ENCODE peak calls at places on chromosomes 2 and 18, in six cellular contexts. I is CD4-positive, alpha-beta T cell; U is H9; H is cardiac muscle cell; C is MM.1S; O is aorta. X is an unnamed sample.

GRCh38 chr2:71556811-71557210 is 103.5 kb downstream of the DYSF start:
- DNase-seq in I (no peak), U (no peak), H (no peak), C (no peak), O (peak; percentile 27), X (no peak)

GRCh38 chr2:161243873-161244272 is 64.4 kb upstream of the PSMD14 start:
- DNase-seq in I (no peak), U (no peak), H (no peak), C (no peak), O (no peak), X (peak; percentile 78)

GRCh38 chr2:1503471-1504310 is 90.4 kb downstream of the TPO start:
- DNase-seq in I (no peak), U (no peak), H (no peak), C (no peak), O (peak; percentile 29), X (no peak)

GRCh38 chr2:8511868-8512612 is 169.8 kb upstream of the ID2 start:
- DNase-seq in I (no peak), U (no peak), H (peak; percentile 30), C (peak; percentile 12), O (peak; percentile 16), X (no peak)

GRCh38 chr2:53751728-53752127 is 15.9 kb upstream of the CHAC2 start:
- DNase-seq in I (no peak), U (no peak), H (no peak), C (no peak), O (no peak), X (no peak)

GRCh38 chr2:54986266-54986665 is 64.0 kb downstream of the RTN4 start:
- DNase-seq in I (no peak), U (no peak), H (no peak), C (no peak), O (no peak), X (no peak)

GRCh38 chr2:55097462-55098410 is 47.5 kb upstream of the RTN4 start:
- DNase-seq in I (no peak), U (no peak), H (peak; percentile 72), C (no peak), O (no peak), X (no peak)

GRCh38 chr2:38215993-38216392 is 140.0 kb upstream of the CYP1B1 start:
- DNase-seq in I (no peak), U (no peak), H (peak; percentile 71), C (no peak), O (no peak), X (no peak)

GRCh38 chr18:75679347-75679746 is 251.8 kb upstream of the SMIM21 start:
- DNase-seq in I (no peak), U (no peak), H (peak; percentile 60), C (no peak), O (peak; percentile 53), X (no peak)

GRCh38 chr18:9126337-9126736 is 10.2 kb upstream of the ANKRD12 start:
- DNase-seq in I (no peak), U (no peak), H (no peak), C (no peak), O (no peak), X (no peak)

GRCh38 chr18:63161728-63162195 is 157.8 kb downstream of the BCL2 start:
- DNase-seq in I (peak; percentile 67), U (no peak), H (peak; percentile 96), C (peak; percentile 90), O (peak; percentile 88), X (peak; percentile 75)

GRCh38 chr18:13380671-13381070 is 162.1 kb downstream of the LDLRAD4 start:
- DNase-seq in I (no peak), U (no peak), H (no peak), C (no peak), O (no peak), X (no peak)

GRCh38 chr2:31067259-31067658 is 71.0 kb downstream of the GALNT14 start:
- DNase-seq in I (no peak), U (no peak), H (peak; percentile 2), C (no peak), O (no peak), X (no peak)

GRCh38 chr2:101479328-101479727 is 4.4 kb upstream of the RFX8 start:
- DNase-seq in I (no peak), U (no peak), H (no peak), C (no peak), O (no peak), X (no peak)

GRCh38 chr2:56331810-56332209 is 148.0 kb downstream of the CCDC85A start:
- DNase-seq in I (no peak), U (no peak), H (no peak), C (no peak), O (no peak), X (no peak)

GRCh38 chr2:195647302-195647701 is 9.7 kb upstream of the SLC39A10 start:
- DNase-seq in I (no peak), U (no peak), H (no peak), C (no peak), O (no peak), X (peak; percentile 56)

GRCh38 chr18:28043631-28044030 is 133.3 kb downstream of the CDH2 start:
- DNase-seq in I (no peak), U (no peak), H (no peak), C (no peak), O (no peak), X (no peak)

GRCh38 chr18:28041366-28041765 is 135.6 kb downstream of the CDH2 start:
- DNase-seq in I (no peak), U (no peak), H (peak; percentile 83), C (no peak), O (no peak), X (no peak)

GRCh38 chr18:28045880-28046279 is 131.1 kb downstream of the CDH2 start:
- DNase-seq in I (no peak), U (no peak), H (no peak), C (no peak), O (no peak), X (no peak)

GRCh38 chr18:28045176-28045810 is 131.6 kb downstream of the CDH2 start:
- DNase-seq in I (no peak), U (no peak), H (peak; percentile 70), C (no peak), O (no peak), X (no peak)

DNA sequence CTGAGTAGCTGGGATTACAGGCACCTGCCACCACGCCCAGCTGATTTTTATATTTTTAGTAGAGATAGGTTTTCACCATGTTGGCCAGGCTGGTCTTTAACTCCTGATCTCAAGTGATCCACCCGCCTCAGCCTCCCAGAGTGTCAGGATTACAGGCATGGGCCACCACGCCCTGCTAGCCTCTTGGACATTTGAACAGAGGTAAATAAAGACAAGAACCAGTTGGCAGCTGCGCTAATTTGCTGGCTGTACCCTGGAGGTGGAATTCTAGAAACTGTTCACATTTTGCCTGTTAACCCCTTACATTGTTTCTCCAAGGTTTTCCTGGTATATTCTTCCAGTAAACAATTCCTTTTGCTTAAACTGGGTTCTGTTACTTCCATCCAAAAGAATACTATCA is 132.9 kb downstream of the CDH2 start:
- DNase-seq in I (no peak), U (no peak), H (no peak), C (no peak), O (no peak), X (no peak)
- H3K27me3 ChIP-seq in I (no peaks in the 10 kb centered on the region), U (no peaks in the 10 kb centered on the region), H (no peaks in the 10 kb centered on the region), C (no peaks in the 10 kb centered on the region), O (no peaks in the 10 kb centered on the region), X (no peaks in the 10 kb centered on the region)

DNA sequence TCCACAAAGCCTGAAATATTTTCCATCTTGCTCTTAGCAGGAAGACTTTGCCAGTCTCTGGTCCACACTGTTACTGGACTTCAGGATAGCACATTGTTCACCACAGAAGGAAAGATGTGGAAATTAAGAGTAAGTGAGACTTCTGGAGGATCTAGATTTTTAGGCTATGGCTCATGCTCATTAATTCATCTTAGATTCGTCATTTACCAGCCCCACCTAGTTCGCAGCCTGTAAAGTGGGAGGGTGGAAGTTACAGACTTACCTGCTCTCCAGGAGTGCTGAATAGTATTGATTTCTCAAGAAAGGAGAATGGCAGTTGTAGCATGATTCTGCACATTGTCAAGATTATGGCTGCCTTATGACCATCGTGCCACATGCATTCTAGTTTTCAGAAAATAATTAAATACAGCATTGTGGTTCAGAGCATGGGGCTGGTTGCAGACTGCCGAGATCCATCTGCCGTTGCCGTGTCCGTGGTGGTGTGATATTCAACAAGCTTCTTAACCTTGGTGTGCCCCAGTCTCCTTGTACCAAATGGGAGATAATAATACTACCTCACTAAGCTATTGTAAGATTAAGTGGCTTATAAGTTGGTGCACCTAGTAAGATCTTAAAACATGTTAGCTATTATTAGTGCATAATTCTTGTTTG is 56.8 kb downstream of the RNF144A start:
- DNase-seq in I (no peak), U (no peak), H (no peak), C (no peak), O (no peak), X (no peak)
- H3K27me3 ChIP-seq in I (no peaks in the 10 kb centered on the region), U (no peaks in the 10 kb centered on the region), H (no peaks in the 10 kb centered on the region), C (no peaks in the 10 kb centered on the region), O (no peaks in the 10 kb centered on the region), X (no peaks in the 10 kb centered on the region)

GRCh38 chr2:10992023-10992791 is 80.5 kb downstream of the KCNF1 start:
- DNase-seq in I (no peak), U (no peak), H (no peak), C (no peak), O (no peak), X (no peak)
- H3K27me3 ChIP-seq in I (no peaks in the 10 kb centered on the region), U (no peaks in the 10 kb centered on the region), H (peaks cover 11% of the 10 kb centered on the region), C (no peaks in the 10 kb centered on the region), O (no peaks in the 10 kb centered on the region), X (no peaks in the 10 kb centered on the region)

GRCh38 chr2:126779286-126779605 is 119.4 kb upstream of the TEX51 start:
- DNase-seq in I (no peak), U (no peak), H (no peak), C (no peak), O (no peak), X (no peak)
- H3K27me3 ChIP-seq in I (no peaks in the 10 kb centered on the region), U (no peaks in the 10 kb centered on the region), H (peaks cover 10% of the 10 kb centered on the region), C (no peaks in the 10 kb centered on the region), O (no peaks in the 10 kb centered on the region), X (no peaks in the 10 kb centered on the region)

X was measured in Karpas-422.